ENCODE peak calls at places on chromosomes 16 and 17, in five cellular contexts. F is GM12878, B is SK-N-SH, U is A549, L is K562. N is an unnamed sample.

GRCh38 chr17:50423553-50424159 is 2.4 kb upstream of the ACSF2 start:
- DNase-seq in F (no peak), B (no peak), U (peak), L (peak), N (peak)

GRCh38 chr16:57576429-57576870 is 34.0 kb downstream of the ADGRG5 start:
- DNase-seq in F (peak), B (peak), U (peak), L (peak), N (peak)

GRCh38 chr16:86387461-86388440 is 122.6 kb upstream of the FOXF1 start:
- DNase-seq in F (no peak), B (no peak), U (peak), L (peak), N (peak)

GRCh38 chr16:50166511-50167500 is 13.7 kb downstream of the TENT4B start:
- DNase-seq in F (no peak), B (no peak), U (no peak), L (no peak), N (no peak)

GRCh38 chr16:48903054-48903453 is 293.1 kb upstream of the N4BP1 start:
- DNase-seq in F (no peak), B (peak), U (no peak), L (no peak), N (no peak)

GRCh38 chr17:27343972-27344607 is 50.2 kb downstream of the WSB1 start:
- DNase-seq in F (no peak), B (no peak), U (no peak), L (no peak), N (no peak)

GRCh38 chr16:1825864-1826690 is 548 bp downstream of the HAGH start:
- DNase-seq in F (no peak), B (peak), U (no peak), L (no peak), N (peak)

GRCh38 chr17:72351884-72352346 is 231.1 kb downstream of the SOX9 start:
- DNase-seq in F (no peak), B (peak), U (no peak), L (no peak), N (no peak)

GRCh38 chr17:1590031-1590746 is 27.6 kb upstream of the PITPNA start:
- DNase-seq in F (no peak), B (no peak), U (peak), L (peak), N (peak)
- TF ChIP-seq RCOR1 in F (no peak), B (no peak), U (no peak), L (peak), N (no peak)

DNA sequence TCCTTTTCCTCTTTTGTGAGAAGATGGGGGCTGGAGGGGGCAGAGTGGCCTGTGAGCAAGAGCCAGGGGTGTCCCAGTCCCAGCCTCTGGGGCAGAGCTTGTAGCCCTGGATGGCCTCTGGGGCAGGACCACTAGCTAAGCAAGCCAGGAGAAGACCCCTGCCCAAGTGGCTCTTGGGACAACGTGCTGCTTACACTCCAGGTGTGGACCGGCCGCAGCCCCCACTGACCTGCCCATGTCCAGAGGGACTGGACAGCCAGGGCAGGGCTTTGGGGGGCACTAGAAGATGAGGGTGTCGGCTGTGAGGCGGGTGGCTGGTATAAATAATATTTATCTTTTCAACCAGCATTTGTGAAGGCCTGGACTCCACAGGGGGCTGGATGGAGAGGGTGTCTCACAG is 9.2 kb upstream of the SPPL2C start:
- DNase-seq in F (no peak), B (no peak), U (no peak), L (no peak), N (no peak)
- TF ChIP-seq RCOR1 in F (no peak), B (no peak), U (no peak), L (no peak), N (no peak)

GRCh38 chr17:78294356-78294755 is 62.9 kb downstream of the TMEM235 start:
- DNase-seq in F (no peak), B (no peak), U (no peak), L (no peak), N (no peak)

GRCh38 chr17:78291944-78292910 is 60.8 kb downstream of the TMEM235 start:
- DNase-seq in F (no peak), B (peak), U (no peak), L (no peak), N (no peak)

GRCh38 chr17:78293896-78294295 is 62.5 kb downstream of the TMEM235 start:
- DNase-seq in F (no peak), B (no peak), U (no peak), L (no peak), N (no peak)

GRCh38 chr17:78290671-78291070 is 59.2 kb downstream of the TMEM235 start:
- DNase-seq in F (no peak), B (peak), U (no peak), L (no peak), N (no peak)

DNA sequence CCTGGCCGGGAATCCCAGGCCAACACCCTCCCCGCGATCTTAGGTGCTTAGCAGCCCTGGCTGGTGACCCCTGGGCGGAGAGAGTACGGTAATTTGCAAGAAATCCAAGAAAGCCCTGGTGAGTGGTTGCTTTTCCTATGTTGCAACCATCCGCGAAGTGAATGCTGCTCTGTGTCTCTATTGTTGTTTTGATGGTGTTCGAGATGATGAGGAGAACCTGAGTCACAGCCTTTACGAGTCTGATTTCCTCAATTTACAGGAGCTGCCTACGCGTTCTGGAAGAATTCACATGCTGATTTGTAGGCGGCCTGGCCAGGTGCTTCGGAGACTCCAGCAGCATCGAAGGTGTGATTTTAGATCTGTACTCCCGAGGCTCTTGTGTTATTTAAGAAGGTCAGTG is 63.3 kb downstream of the TMEM235 start:
- DNase-seq in F (no peak), B (no peak), U (no peak), L (no peak), N (peak)
- TF ChIP-seq RCOR1 in F (no peak), B (no peak), U (no peak), L (no peak), N (no peak)

GRCh38 chr17:12667299-12667958 is 1.7 kb downstream of the MYOCD start:
- DNase-seq in F (no peak), B (peak), U (peak), L (no peak), N (peak)
- TF ChIP-seq RCOR1 in F (no peak), B (no peak), U (no peak), L (no peak), N (no peak)

N was measured in IMR-90.